ENCODE peak calls at places on chromosomes 16 and 17, in nine cellular contexts. One of them, this sample, is unnamed.

GRCh38 chr17:41750866-41751265 is 16.4 kb upstream of the HAP1 start:
- DNase-seq in GM10248: no peak
- DNase-seq in astrocyte of the cerebellum: no peak
- DNase-seq in hepatocyte: no peak
- DNase-seq in stomach: no peak
- DNase-seq in fibroblast of pulmonary artery: no peak
- DNase-seq in type B pancreatic cell: no peak
- DNase-seq in A549: no peak
- DNase-seq in ovary: no peak
- DNase-seq in this sample: no peak

GRCh38 chr16:19186403-19186802 is 18.4 kb downstream of the SYT17 start:
- DNase-seq in astrocyte of the cerebellum: no peak
- DNase-seq in ovary: no peak
- DNase-seq in hepatocyte: no peak
- DNase-seq in stomach: no peak
- DNase-seq in fibroblast of pulmonary artery: no peak
- DNase-seq in A549: no peak
- DNase-seq in type B pancreatic cell: no peak
- DNase-seq in GM10248: no peak
- DNase-seq in this sample: no peak

GRCh38 chr17:37516131-37516561 is 26.5 kb downstream of the DUSP14 start:
- DNase-seq in type B pancreatic cell: no peak
- DNase-seq in fibroblast of pulmonary artery: peak
- DNase-seq in stomach: no peak
- DNase-seq in astrocyte of the cerebellum: no peak
- DNase-seq in hepatocyte: no peak
- DNase-seq in GM10248: no peak
- DNase-seq in ovary: no peak
- DNase-seq in A549: no peak
- DNase-seq in this sample: no peak

GRCh38 chr16:2898831-2899563 is 12.7 kb upstream of the FLYWCH1 start:
- DNase-seq in ovary: no peak
- DNase-seq in GM10248: no peak
- DNase-seq in stomach: no peak
- DNase-seq in fibroblast of pulmonary artery: no peak
- DNase-seq in astrocyte of the cerebellum: no peak
- DNase-seq in A549: no peak
- DNase-seq in type B pancreatic cell: no peak
- DNase-seq in hepatocyte: peak
- DNase-seq in this sample: no peak

GRCh38 chr17:45700171-45701090 is 83.7 kb upstream of the CRHR1 start:
- DNase-seq in fibroblast of pulmonary artery: no peak
- DNase-seq in A549: no peak
- DNase-seq in hepatocyte: no peak
- DNase-seq in GM10248: no peak
- DNase-seq in ovary: no peak
- DNase-seq in type B pancreatic cell: no peak
- DNase-seq in stomach: no peak
- DNase-seq in astrocyte of the cerebellum: no peak
- DNase-seq in this sample: no peak

GRCh38 chr17:17275991-17276390 is 5.1 kb downstream of the COPS3 start:
- DNase-seq in A549: no peak
- DNase-seq in fibroblast of pulmonary artery: no peak
- DNase-seq in stomach: no peak
- DNase-seq in astrocyte of the cerebellum: no peak
- DNase-seq in GM10248: no peak
- DNase-seq in hepatocyte: no peak
- DNase-seq in type B pancreatic cell: no peak
- DNase-seq in ovary: no peak
- DNase-seq in this sample: no peak

GRCh38 chr16:1458336-1458976 is 14.1 kb upstream of the CCDC154 start:
- DNase-seq in type B pancreatic cell: peak
- DNase-seq in GM10248: peak
- DNase-seq in stomach: no peak
- DNase-seq in fibroblast of pulmonary artery: no peak
- DNase-seq in A549: no peak
- DNase-seq in hepatocyte: no peak
- DNase-seq in astrocyte of the cerebellum: no peak
- DNase-seq in ovary: no peak
- DNase-seq in this sample: no peak

GRCh38 chr16:84303023-84303422 is 8.3 kb downstream of the WFDC1 start:
- DNase-seq in A549: no peak
- DNase-seq in ovary: no peak
- DNase-seq in stomach: no peak
- DNase-seq in type B pancreatic cell: no peak
- DNase-seq in fibroblast of pulmonary artery: no peak
- DNase-seq in GM10248: no peak
- DNase-seq in hepatocyte: peak
- DNase-seq in astrocyte of the cerebellum: no peak
- DNase-seq in this sample: no peak

GRCh38 chr17:30954046-30954805 is 16.6 kb upstream of the RNF135 start:
- DNase-seq in type B pancreatic cell: no peak
- DNase-seq in astrocyte of the cerebellum: no peak
- DNase-seq in stomach: no peak
- DNase-seq in A549: no peak
- DNase-seq in fibroblast of pulmonary artery: no peak
- DNase-seq in GM10248: no peak
- DNase-seq in ovary: no peak
- DNase-seq in hepatocyte: no peak
- DNase-seq in this sample: no peak

GRCh38 chr17:40345161-40346034 is 19.1 kb downstream of the GJD3 start:
- DNase-seq in fibroblast of pulmonary artery: peak
- DNase-seq in ovary: peak
- DNase-seq in stomach: peak
- DNase-seq in type B pancreatic cell: no peak
- DNase-seq in A549: peak
- DNase-seq in GM10248: no peak
- DNase-seq in astrocyte of the cerebellum: no peak
- DNase-seq in hepatocyte: peak
- DNase-seq in this sample: peak

DNA sequence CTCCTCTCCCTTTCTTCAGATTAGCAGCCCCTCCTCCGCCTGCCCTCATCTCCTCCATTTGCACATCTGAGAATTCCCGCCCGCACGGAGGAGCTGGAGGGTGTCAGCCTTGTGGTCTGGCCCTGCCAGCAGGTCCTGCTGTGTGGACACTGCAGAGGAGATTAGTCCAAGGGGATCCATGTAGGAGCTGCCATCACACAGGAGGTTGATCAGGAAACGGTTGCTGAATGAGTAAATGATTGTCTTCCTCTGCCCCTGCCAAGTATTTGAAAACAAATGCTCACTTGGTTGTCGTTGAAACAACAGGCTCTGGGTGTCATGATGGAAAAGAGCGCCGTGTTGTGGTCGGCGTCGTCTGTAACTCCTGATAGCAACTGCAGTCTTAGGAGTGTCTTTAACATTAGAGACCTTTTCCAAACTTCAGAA is 63.8 kb upstream of the CHMP6 start:
- DNase-seq in ovary: no peak
- DNase-seq in fibroblast of pulmonary artery: peak
- DNase-seq in A549: no peak
- DNase-seq in GM10248: no peak
- DNase-seq in astrocyte of the cerebellum: peak
- DNase-seq in stomach: no peak
- DNase-seq in hepatocyte: no peak
- DNase-seq in type B pancreatic cell: no peak
- DNase-seq in this sample: no peak
- TF ChIP-seq CTCF in ovary: no peak
- TF ChIP-seq CTCF in fibroblast of pulmonary artery: peak
- TF ChIP-seq CTCF in A549: no peak
- TF ChIP-seq CTCF in GM10248: no peak
- TF ChIP-seq CTCF in astrocyte of the cerebellum: peak
- TF ChIP-seq CTCF in stomach: no peak
- TF ChIP-seq CTCF in hepatocyte: no peak
- TF ChIP-seq CTCF in type B pancreatic cell: no peak
- TF ChIP-seq CTCF in this sample: no peak

GRCh38 chr16:56013962-56014552 is 138.9 kb upstream of the CES5A start:
- DNase-seq in astrocyte of the cerebellum: no peak
- DNase-seq in stomach: no peak
- DNase-seq in ovary: no peak
- DNase-seq in type B pancreatic cell: peak
- DNase-seq in A549: peak
- DNase-seq in fibroblast of pulmonary artery: peak
- DNase-seq in hepatocyte: peak
- DNase-seq in GM10248: peak
- DNase-seq in this sample: peak

GRCh38 chr16:56022818-56023217 is 147.6 kb upstream of the CES5A start:
- DNase-seq in stomach: no peak
- DNase-seq in GM10248: no peak
- DNase-seq in astrocyte of the cerebellum: no peak
- DNase-seq in ovary: no peak
- DNase-seq in A549: no peak
- DNase-seq in hepatocyte: no peak
- DNase-seq in type B pancreatic cell: no peak
- DNase-seq in fibroblast of pulmonary artery: no peak
- DNase-seq in this sample: no peak

GRCh38 chr16:56019274-56019673 is 144.1 kb upstream of the CES5A start:
- DNase-seq in A549: no peak
- DNase-seq in GM10248: no peak
- DNase-seq in type B pancreatic cell: no peak
- DNase-seq in fibroblast of pulmonary artery: no peak
- DNase-seq in astrocyte of the cerebellum: no peak
- DNase-seq in hepatocyte: no peak
- DNase-seq in stomach: no peak
- DNase-seq in ovary: no peak
- DNase-seq in this sample: no peak
- TF ChIP-seq CTCF in A549: no peak
- TF ChIP-seq CTCF in GM10248: no peak
- TF ChIP-seq CTCF in type B pancreatic cell: no peak
- TF ChIP-seq CTCF in fibroblast of pulmonary artery: no peak
- TF ChIP-seq CTCF in astrocyte of the cerebellum: no peak
- TF ChIP-seq CTCF in hepatocyte: no peak
- TF ChIP-seq CTCF in stomach: no peak
- TF ChIP-seq CTCF in ovary: no peak
- TF ChIP-seq CTCF in this sample: no peak

DNA sequence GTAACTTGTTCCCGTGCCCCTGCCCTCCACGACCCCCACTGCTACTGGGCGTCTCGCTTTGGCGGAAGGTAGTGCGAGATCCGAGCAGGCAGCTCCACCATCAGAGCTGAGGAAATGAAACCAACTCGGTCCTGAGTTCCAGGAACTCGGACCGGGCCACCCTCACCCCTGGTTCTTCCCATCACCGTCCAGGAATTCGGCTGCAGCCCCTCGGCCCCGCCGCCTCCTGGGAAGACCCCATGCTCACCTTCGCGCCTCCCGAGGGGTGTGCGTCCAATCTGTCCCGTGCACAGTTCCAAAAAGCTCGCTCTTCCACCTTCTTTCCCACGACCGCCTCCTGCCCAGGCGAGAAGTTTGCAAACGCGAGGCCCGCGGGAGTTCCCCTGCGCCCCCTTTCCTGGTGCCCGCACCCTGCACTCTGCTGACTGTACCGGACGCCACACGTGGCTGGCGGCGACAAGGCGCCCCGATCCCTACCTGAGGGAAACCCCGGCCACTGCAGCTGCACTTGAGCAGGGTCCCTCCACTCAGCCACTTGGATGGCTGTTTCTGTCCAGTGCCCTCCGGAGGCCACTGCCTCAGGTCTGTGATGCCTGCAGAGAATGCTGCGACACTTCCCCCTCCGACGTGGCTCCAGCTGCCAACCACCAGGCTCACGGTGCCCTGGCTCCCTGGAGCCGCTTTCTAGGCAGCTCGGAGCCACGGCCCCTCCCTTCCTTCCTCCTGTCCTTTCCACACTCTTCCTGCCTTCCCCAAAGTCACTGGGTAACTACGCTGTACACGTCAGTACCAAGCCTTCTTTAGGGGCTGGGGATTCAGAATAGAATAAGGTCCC is at the start of gene MLKL:
- DNase-seq in stomach: peak
- DNase-seq in hepatocyte: peak
- DNase-seq in fibroblast of pulmonary artery: peak
- DNase-seq in type B pancreatic cell: no peak
- DNase-seq in GM10248: peak
- DNase-seq in A549: peak
- DNase-seq in astrocyte of the cerebellum: no peak
- DNase-seq in ovary: no peak
- DNase-seq in this sample: peak
- TF ChIP-seq CTCF in stomach: no peak
- TF ChIP-seq CTCF in hepatocyte: no peak
- TF ChIP-seq CTCF in fibroblast of pulmonary artery: no peak
- TF ChIP-seq CTCF in type B pancreatic cell: no peak
- TF ChIP-seq CTCF in GM10248: peak
- TF ChIP-seq CTCF in A549: no peak
- TF ChIP-seq CTCF in astrocyte of the cerebellum: no peak
- TF ChIP-seq CTCF in ovary: no peak
- TF ChIP-seq CTCF in this sample: peak

DNA sequence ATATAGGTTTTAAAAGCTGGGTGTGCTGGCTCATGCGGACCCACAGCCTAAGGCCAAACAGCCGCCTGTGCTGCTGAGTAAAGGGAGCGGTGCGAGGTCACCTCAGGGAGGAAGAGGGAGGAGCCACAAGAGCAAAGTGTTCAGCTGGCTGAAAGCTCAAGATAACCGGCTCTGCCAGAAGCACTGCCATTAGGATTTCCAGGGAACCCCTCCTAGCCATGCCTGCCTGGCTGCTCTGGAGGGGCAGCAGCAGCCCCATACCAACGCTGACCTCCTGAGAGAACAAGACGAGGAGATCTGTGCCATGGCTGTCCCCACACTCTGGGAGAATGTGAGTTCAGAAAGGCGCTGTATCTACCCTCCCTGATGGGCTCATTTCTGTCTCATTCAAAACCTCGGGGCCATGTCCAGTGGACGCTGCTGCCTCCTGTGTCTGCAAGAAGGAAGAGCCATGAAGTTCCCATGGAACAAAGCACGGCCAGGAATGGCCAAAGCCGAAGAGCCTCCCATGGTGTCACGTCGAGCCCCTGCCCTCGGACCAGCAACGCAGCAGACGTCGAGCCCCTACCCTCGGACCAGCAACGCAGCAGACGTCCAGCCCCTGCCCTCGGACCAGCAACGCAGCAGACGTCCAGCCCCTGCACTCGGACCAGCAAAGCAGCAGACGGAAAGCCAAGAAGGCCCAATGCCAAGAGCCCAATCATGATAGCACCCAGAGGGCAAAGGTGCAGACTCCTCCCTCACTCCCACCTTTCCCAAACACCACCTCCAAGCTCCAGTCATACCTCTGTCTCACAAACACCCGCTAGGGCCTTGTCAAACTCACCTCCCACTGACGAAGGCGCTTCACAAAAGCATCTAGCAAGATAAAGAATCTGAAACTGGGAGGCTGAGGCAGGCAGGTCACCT is 107.0 kb downstream of the ANKRD11 start:
- DNase-seq in GM10248: no peak
- DNase-seq in A549: peak
- DNase-seq in type B pancreatic cell: no peak
- DNase-seq in fibroblast of pulmonary artery: peak
- DNase-seq in ovary: peak
- DNase-seq in astrocyte of the cerebellum: no peak
- DNase-seq in stomach: peak
- DNase-seq in hepatocyte: peak
- DNase-seq in this sample: peak
- TF ChIP-seq CTCF in GM10248: no peak
- TF ChIP-seq CTCF in A549: no peak
- TF ChIP-seq CTCF in type B pancreatic cell: peak
- TF ChIP-seq CTCF in fibroblast of pulmonary artery: peak
- TF ChIP-seq CTCF in ovary: no peak
- TF ChIP-seq CTCF in astrocyte of the cerebellum: peak
- TF ChIP-seq CTCF in stomach: no peak
- TF ChIP-seq CTCF in hepatocyte: peak
- TF ChIP-seq CTCF in this sample: no peak

This sample was measured in Calu3.